ENCODE peak calls at places on chromosomes 11 and 22, in four cellular contexts. B, X, P and L are unnamed samples.

GRCh38 chr22:39534591-39535301 is 2.2 kb upstream of the RPS19BP1 start:
- DNase-seq in B (peak; percentile 61), X (peak; percentile 68), P (peak; percentile 93), L (no peak)

GRCh38 chr22:29306830-29307657 is 594 bp downstream of the GAS2L1 start:
- DNase-seq in B (no peak), X (peak; percentile 69), P (peak; percentile 88), L (peak; percentile 51)

GRCh38 chr11:69300124-69301032 is 6.4 kb downstream of the MYEOV start:
- DNase-seq in B (no peak), X (no peak), P (no peak), L (peak; percentile 55)

GRCh38 chr22:46564084-46564714 is 26.8 kb upstream of the CELSR1 start:
- DNase-seq in B (no peak), X (no peak), P (no peak), L (no peak)

GRCh38 chr11:60953781-60954180 is 1.8 kb upstream of the SLC15A3 start:
- DNase-seq in B (no peak), X (no peak), P (no peak), L (no peak)

GRCh38 chr11:109037856-109038780 is 373.2 kb downstream of the DDX10 start:
- DNase-seq in B (no peak), X (no peak), P (no peak), L (no peak)

GRCh38 chr11:66904055-66904454 is 47.2 kb downstream of the LRFN4 start:
- DNase-seq in B (no peak), X (no peak), P (no peak), L (no peak)

GRCh38 chr11:119700536-119701346 is 28.3 kb downstream of the NECTIN1 start:
- DNase-seq in B (no peak), X (no peak), P (no peak), L (no peak)

GRCh38 chr22:31488988-31489617 is 539 bp downstream of the EIF4ENIF1 start:
- DNase-seq in B (no peak), X (no peak), P (peak; percentile 61), L (peak; percentile 14)

GRCh38 chr11:23233075-23233474 is 372.8 kb upstream of the CCDC179 start:
- DNase-seq in B (no peak), X (no peak), P (no peak), L (no peak)

GRCh38 chr22:31328545-31328960 is 17.6 kb downstream of the PATZ1 start:
- DNase-seq in B (no peak), X (no peak), P (no peak), L (no peak)

GRCh38 chr22:30074994-30075393 is 5.3 kb upstream of the HORMAD2 start:
- DNase-seq in B (no peak), X (no peak), P (no peak), L (no peak)

GRCh38 chr11:66107600-66108151 is 37.6 kb downstream of the PACS1 start:
- DNase-seq in B (no peak), X (no peak), P (no peak), L (no peak)

GRCh38 chr11:96389604-96390402 is at the start of the genes CCDC82 and JRKL:
- DNase-seq in B (peak; percentile 93), X (peak; percentile 94), P (peak; percentile 99), L (peak; percentile 85)